ENCODE peak calls at places on chromosomes 13 and 19, in six cellular contexts. L, W, O, S, K and B are unnamed samples. For H3K4me1, the result is how much of the 10 kb centered on the place peaks cover.

GRCh38 chr19:8638078-8638619 is 7.7 kb downstream of the NFILZ start:
- DNase-seq in L (no peak), W (peak), O (no peak), S (no peak), K (no peak), B (no peak)

GRCh38 chr19:9039728-9040127 is 29.5 kb upstream of the MUC16 start:
- DNase-seq in L (no peak), W (no peak), O (no peak), S (no peak), K (no peak), B (no peak)

GRCh38 chr13:91805605-91806004 is 407.2 kb downstream of the GPC5 start:
- DNase-seq in L (no peak), W (no peak), O (no peak), S (no peak), K (no peak), B (no peak)

GRCh38 chr13:99347911-99348451 is 40.8 kb upstream of the GPR183 start:
- DNase-seq in L (no peak), W (no peak), O (no peak), S (no peak), K (no peak), B (no peak)

GRCh38 chr19:8248348-8249328 is 39.5 kb downstream of the CERS4 start:
- DNase-seq in L (no peak), W (no peak), O (no peak), S (no peak), K (no peak), B (no peak)

GRCh38 chr13:60583196-60583908 is 186.3 kb downstream of the TDRD3 start:
- DNase-seq in L (no peak), W (no peak), O (no peak), S (no peak), K (no peak), B (no peak)

GRCh38 chr19:44626067-44626624 is 12.8 kb downstream of the IGSF23 start:
- DNase-seq in L (peak), W (no peak), O (no peak), S (no peak), K (no peak), B (no peak)

GRCh38 chr13:109787135-109787954 is 962 bp upstream of the IRS2 start:
- DNase-seq in L (no peak), W (no peak), O (peak), S (no peak), K (no peak), B (peak)

GRCh38 chr13:49185264-49185663 is 34.9 kb upstream of the MLNR start:
- DNase-seq in L (no peak), W (no peak), O (no peak), S (peak), K (no peak), B (no peak)

GRCh38 chr19:35379992-35380391 is 9.1 kb downstream of the GPR42 start:
- DNase-seq in L (no peak), W (no peak), O (no peak), S (no peak), K (no peak), B (peak)

GRCh38 chr19:56301886-56302620 is 12.6 kb downstream of the ZSCAN5A start:
- DNase-seq in L (no peak), W (no peak), O (no peak), S (no peak), K (no peak), B (no peak)

GRCh38 chr13:44934724-44935123 is 54.5 kb downstream of the NUFIP1 start:
- DNase-seq in L (no peak), W (no peak), O (no peak), S (peak), K (no peak), B (no peak)

GRCh38 chr19:4068058-4068966 is 1.6 kb upstream of the ZBTB7A start:
- DNase-seq in L (no peak), W (no peak), O (no peak), S (no peak), K (no peak), B (no peak)

GRCh38 chr13:109922518-109922917 is 136.1 kb upstream of the IRS2 start:
- DNase-seq in L (no peak), W (no peak), O (no peak), S (no peak), K (no peak), B (no peak)

GRCh38 chr13:28753208-28753892 is 34.6 kb upstream of the SLC46A3 start:
- DNase-seq in L (peak), W (peak), O (no peak), S (no peak), K (no peak), B (no peak)

GRCh38 chr13:41465215-41465907 is 8.0 kb downstream of the RGCC start:
- DNase-seq in L (no peak), W (no peak), O (no peak), S (peak), K (no peak), B (no peak)

GRCh38 chr13:98977568-98978270 is at the start of gene DOCK9:
- DNase-seq in L (no peak), W (no peak), O (no peak), S (no peak), K (no peak), B (no peak)

GRCh38 chr13:99558570-99559180 is 57.4 kb downstream of the TM9SF2 start:
- DNase-seq in L (no peak), W (no peak), O (no peak), S (no peak), K (no peak), B (no peak)

GRCh38 chr19:2815191-2815614 is 4.5 kb upstream of the ZNF554 start:
- DNase-seq in L (no peak), W (no peak), O (peak), S (no peak), K (no peak), B (no peak)

GRCh38 chr13:112055417-112056206 is 11.3 kb upstream of the SOX1 start:
- DNase-seq in L (no peak), W (no peak), O (no peak), S (no peak), K (no peak), B (no peak)

GRCh38 chr19:40163541-40164129 is 27.6 kb upstream of the MAP3K10 start:
- DNase-seq in L (no peak), W (peak), O (no peak), S (no peak), K (no peak), B (no peak)

GRCh38 chr19:10333758-10334339 is 520 bp upstream of the RAVER1 start:
- DNase-seq in L (no peak), W (no peak), O (no peak), S (no peak), K (no peak), B (no peak)

GRCh38 chr13:29954082-29955043 is 103.9 kb upstream of the UBL3 start:
- DNase-seq in L (no peak), W (no peak), O (no peak), S (no peak), K (no peak), B (no peak)

GRCh38 chr13:31385534-31385933 is 185.8 kb downstream of the B3GLCT start:
- DNase-seq in L (no peak), W (no peak), O (no peak), S (no peak), K (no peak), B (peak)

GRCh38 chr19:41870401-41870873 is 6.6 kb upstream of the CD79A start:
- DNase-seq in L (no peak), W (no peak), O (peak), S (no peak), K (no peak), B (no peak)

GRCh38 chr19:21841081-21841783 is 5.2 kb upstream of the ZNF43 start:
- DNase-seq in L (no peak), W (no peak), O (no peak), S (no peak), K (no peak), B (no peak)

GRCh38 chr13:110001622-110002275 is 215.4 kb upstream of the IRS2 start:
- DNase-seq in L (no peak), W (no peak), O (no peak), S (no peak), K (no peak), B (no peak)

GRCh38 chr13:108326318-108326717 is 56.8 kb downstream of the TNFSF13B start:
- DNase-seq in L (no peak), W (no peak), O (no peak), S (peak), K (no peak), B (no peak)

GRCh38 chr13:110457361-110457760 is 104.2 kb downstream of the RAB20 start:
- DNase-seq in L (no peak), W (no peak), O (no peak), S (no peak), K (no peak), B (no peak)

GRCh38 chr13:113776231-113777125 is 17.5 kb downstream of the TMEM255B start:
- DNase-seq in L (no peak), W (no peak), O (no peak), S (no peak), K (no peak), B (no peak)

GRCh38 chr19:42290523-42291436 is 11.2 kb upstream of the PRR19 start:
- DNase-seq in L (no peak), W (no peak), O (peak), S (no peak), K (no peak), B (peak)

GRCh38 chr13:48975101-48975925 is at the start of gene FNDC3A:
- DNase-seq in L (peak), W (no peak), O (peak), S (no peak), K (no peak), B (peak)

GRCh38 chr13:81990652-81991051 is 1649.7 kb upstream of the SPRY2 start:
- DNase-seq in L (no peak), W (no peak), O (no peak), S (no peak), K (no peak), B (no peak)

GRCh38 chr19:31707206-31707605 is 358.0 kb upstream of the TSHZ3 start:
- DNase-seq in L (no peak), W (no peak), O (no peak), S (no peak), K (no peak), B (no peak)

GRCh38 chr13:42073683-42074082 is 25.2 kb downstream of the DGKH start:
- DNase-seq in L (no peak), W (no peak), O (no peak), S (no peak), K (no peak), B (no peak)

GRCh38 chr19:47094557-47095517 is 18.7 kb downstream of the ZC3H4 start:
- DNase-seq in L (no peak), W (no peak), O (no peak), S (no peak), K (no peak), B (no peak)

GRCh38 chr13:104043184-104043583 is 977.0 kb upstream of the SLC10A2 start:
- DNase-seq in L (no peak), W (no peak), O (no peak), S (no peak), K (no peak), B (no peak)

GRCh38 chr13:97202761-97203160 is 19.4 kb upstream of the MBNL2 start:
- DNase-seq in L (no peak), W (no peak), O (no peak), S (no peak), K (no peak), B (no peak)
- TF ChIP-seq SIN3A in L (no peak), W (no peak), O (no peak), S (no peak), K (no peak), B (no peak)

DNA sequence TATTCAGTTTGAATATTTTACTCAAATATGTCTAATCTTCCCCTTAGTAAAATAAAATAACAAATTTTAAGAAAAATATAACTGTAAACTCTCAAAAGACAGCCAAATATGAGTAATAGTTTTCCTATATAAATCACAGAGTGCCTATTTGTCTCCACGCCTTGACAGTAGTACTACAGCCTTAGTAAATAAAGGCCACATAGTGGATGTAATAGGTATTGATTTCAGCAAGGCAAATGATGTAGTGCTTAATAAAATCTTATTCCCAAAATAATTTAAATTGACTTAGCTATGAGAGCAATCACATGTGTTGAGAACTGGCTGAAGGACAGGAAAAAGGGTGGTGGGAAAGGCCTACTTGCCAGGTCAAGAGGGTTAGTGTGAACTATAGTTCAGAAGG is 747.2 kb downstream of the OLFM4 start:
- DNase-seq in L (no peak), W (no peak), O (no peak), S (no peak), K (no peak), B (no peak)
- H3K4me1 ChIP-seq in L (under half), W (under half), O (under half), S (under half), K (under half), B (under half)

GRCh38 chr19:34316247-34316646 is 48.7 kb upstream of the GPI start:
- DNase-seq in L (no peak), W (no peak), O (no peak), S (no peak), K (no peak), B (no peak)
- TF ChIP-seq SIN3A in L (no peak), W (no peak), O (no peak), S (no peak), K (no peak), B (no peak)

GRCh38 chr19:48879025-48879572 is 6.9 kb downstream of the PPP1R15A start:
- DNase-seq in L (no peak), W (no peak), O (no peak), S (no peak), K (no peak), B (no peak)
- H3K4me1 ChIP-seq in L (under half), W (under half), O (under half), S (under half), K (under half), B (under half)

GRCh38 chr19:38731654-38732301 is 12.5 kb downstream of the CAPN12 start:
- DNase-seq in L (no peak), W (no peak), O (no peak), S (no peak), K (no peak), B (no peak)
- TF ChIP-seq SIN3A in L (no peak), W (peak), O (no peak), S (no peak), K (no peak), B (no peak)

DNA sequence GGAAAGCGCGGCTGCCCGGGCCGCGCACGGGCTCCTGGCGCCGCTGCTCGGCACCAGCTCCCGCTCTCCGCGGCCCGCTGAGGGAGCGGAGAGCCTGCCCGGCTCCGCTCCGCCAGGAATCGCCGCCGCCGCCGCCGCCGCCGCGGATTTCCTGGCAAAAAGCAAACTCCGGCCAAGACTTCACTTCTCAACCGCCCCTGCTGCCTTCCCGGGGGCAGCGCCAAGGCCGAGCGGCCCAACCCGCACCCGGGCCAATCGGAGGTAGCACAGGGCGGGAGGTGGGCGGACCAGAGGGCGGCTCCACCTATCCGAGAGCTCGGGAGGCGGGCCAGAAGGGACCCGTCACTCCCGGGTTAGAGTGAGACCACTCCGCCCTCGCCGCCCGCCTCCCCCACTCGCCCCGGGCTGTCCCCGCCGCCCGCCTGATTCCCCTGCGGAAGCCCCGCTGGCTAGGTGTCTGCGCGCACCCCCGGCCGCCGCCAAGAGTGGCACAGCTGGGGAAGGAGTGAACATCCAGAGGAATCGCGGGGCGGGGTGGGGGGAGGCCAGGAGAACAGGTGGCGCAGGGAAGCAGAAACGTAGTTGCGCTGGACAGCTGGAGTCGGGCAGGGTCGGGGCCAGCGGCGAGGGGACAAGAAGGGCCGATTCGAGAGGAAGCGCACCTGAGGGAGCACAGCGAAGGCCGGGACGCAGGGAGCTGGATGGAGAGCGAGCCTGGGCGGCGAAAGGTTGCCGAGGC is at the start of gene LNX2:
- DNase-seq in L (peak), W (no peak), O (peak), S (peak), K (peak), B (peak)
- H3K4me1 ChIP-seq in L (under half), W (under half), O (under half), S (under half), K (under half), B (under half)

DNA sequence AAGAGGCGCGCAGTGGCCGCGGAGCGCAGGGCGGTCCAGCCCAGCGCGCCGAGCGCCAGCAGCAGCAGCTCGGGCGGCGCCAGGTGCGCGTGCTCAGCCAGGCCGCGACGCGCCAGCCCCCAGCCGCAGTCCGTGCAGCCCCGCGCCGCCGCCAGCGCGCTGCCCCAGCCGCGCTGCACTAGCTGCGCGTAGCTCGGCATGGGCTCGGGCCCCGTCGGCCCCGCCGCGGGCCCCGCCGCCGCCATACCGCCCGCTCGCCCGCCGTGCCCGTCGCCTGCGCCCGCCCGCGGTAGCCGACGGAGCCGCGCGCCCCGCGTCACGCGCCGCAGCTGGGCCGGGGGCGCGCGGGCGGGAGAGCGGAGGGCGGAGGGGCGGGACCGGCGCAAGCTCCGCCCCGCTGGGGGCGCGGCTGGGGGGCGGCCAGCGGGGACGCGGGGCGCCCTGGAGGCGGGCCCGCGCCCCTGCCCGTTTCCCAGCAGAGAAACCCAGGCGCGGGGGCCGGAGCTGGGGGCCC is at the start of gene CERS1:
- DNase-seq in L (no peak), W (no peak), O (peak), S (no peak), K (no peak), B (peak)
- TF ChIP-seq SIN3A in L (no peak), W (no peak), O (no peak), S (no peak), K (no peak), B (no peak)